ENCODE peak calls at places on chromosomes 5 and 9, in six cellular contexts. M is WERI-Rb-1, O is stomach, V is B cell, C is DND-41, A is HCT116. W is an unnamed sample.

GRCh38 chr5:33319151-33319550 is 121.6 kb upstream of the TARS1 start:
- DNase-seq in M (no peak), O (no peak), V (no peak), C (no peak), A (no peak), W (no peak)

GRCh38 chr5:74433255-74434123 is 207.0 kb downstream of the ENC1 start:
- DNase-seq in M (no peak), O (no peak), V (no peak), C (no peak), A (no peak), W (no peak)

GRCh38 chr5:181261320-181262085 is 560 bp upstream of the TRIM52 start:
- DNase-seq in M (peak), O (peak), V (peak), C (peak), A (peak), W (peak)

GRCh38 chr9:101527066-101527465 is 6.6 kb upstream of the RNF20 start:
- DNase-seq in M (no peak), O (no peak), V (no peak), C (no peak), A (no peak), W (no peak)

GRCh38 chr5:72604111-72604792 is 97.0 kb upstream of the ZNF366 start:
- DNase-seq in M (no peak), O (no peak), V (no peak), C (no peak), A (no peak), W (no peak)

GRCh38 chr5:64612349-64612961 is 77.8 kb upstream of the SHISAL2B start:
- DNase-seq in M (peak), O (peak), V (no peak), C (peak), A (peak), W (no peak)

GRCh38 chr5:65024681-65025080 is 256.0 kb downstream of the CWC27 start:
- DNase-seq in M (no peak), O (no peak), V (no peak), C (no peak), A (no peak), W (no peak)

GRCh38 chr5:143800715-143801114 is 11.2 kb upstream of the HMHB1 start:
- DNase-seq in M (no peak), O (no peak), V (no peak), C (no peak), A (no peak), W (no peak)

GRCh38 chr9:117757566-117757965 is 53.4 kb downstream of the TLR4 start:
- DNase-seq in M (no peak), O (no peak), V (no peak), C (no peak), A (no peak), W (no peak)

GRCh38 chr9:34999576-34999975 is 10.0 kb downstream of the DNAJB5 start:
- DNase-seq in M (no peak), O (no peak), V (no peak), C (no peak), A (no peak), W (no peak)

GRCh38 chr5:165161204-165161603 is 1655.8 kb downstream of the MAT2B start:
- DNase-seq in M (no peak), O (no peak), V (no peak), C (no peak), A (no peak), W (no peak)
- TF ChIP-seq CTCF in M (peak), O (no peak), V (no peak), C (peak), A (no peak), W (no peak)

GRCh38 chr5:38110130-38110529 is 148.2 kb upstream of the EGFLAM start:
- DNase-seq in M (no peak), O (no peak), V (no peak), C (no peak), A (no peak), W (no peak)
- TF ChIP-seq CTCF in M (no peak), O (no peak), V (no peak), C (no peak), A (no peak), W (no peak)

DNA sequence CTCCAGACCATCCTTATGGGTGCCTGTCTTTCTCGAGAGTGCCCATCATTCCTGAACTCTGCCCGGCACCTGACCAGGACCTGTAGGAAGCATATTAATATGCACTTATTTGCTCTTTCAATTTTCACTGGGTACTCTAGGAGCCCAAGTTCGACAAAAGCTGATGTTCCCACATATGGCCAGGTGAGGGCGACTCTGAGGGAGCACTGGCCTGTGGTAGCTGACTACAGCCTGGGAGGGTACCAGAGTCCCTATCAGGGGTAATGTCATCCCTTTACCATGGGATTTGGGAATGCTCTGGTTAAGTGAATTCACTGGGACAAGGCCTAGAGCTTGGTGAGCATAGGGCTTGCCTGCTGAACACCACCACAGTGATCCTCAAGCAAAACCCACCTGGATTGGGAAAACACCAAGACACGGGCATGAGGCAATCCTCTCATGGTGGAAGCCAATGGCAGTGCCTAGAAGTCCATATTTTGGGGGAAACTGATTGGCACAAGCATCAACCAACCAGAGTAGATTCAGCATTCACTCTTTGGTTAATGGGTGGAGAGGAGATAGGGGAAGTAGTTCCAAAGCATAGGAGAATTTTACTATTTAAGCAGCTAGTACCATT is 112.2 kb downstream of the MTX3 start:
- DNase-seq in M (peak), O (no peak), V (no peak), C (peak), A (peak), W (no peak)
- TF ChIP-seq CTCF in M (peak), O (no peak), V (peak), C (peak), A (peak), W (peak)

DNA sequence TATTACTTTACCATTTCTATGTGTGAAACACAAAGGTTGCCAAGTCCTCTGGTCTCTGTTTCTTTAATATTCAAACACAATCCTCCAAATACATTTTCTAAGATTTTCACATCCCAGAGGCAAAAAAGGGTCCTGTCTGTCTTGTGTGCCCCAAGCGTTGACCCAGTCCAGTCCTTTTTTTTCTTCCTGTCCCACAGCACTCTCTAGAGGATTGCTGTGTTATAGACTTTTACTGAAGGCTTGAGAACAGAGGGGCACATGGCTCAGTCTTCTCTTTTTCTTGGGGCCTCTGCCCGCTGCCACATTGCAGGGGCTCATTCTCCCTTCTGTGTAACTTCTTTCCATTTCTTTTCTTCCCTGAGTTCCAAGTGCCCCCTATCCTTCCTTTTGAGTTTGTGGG is 78.6 kb upstream of the SLC28A3 start:
- DNase-seq in M (no peak), O (no peak), V (no peak), C (no peak), A (no peak), W (no peak)
- TF ChIP-seq CTCF in M (peak), O (no peak), V (no peak), C (no peak), A (peak), W (no peak)

GRCh38 chr9:72899734-72900477 is 52.9 kb downstream of the ALDH1A1 start:
- DNase-seq in M (no peak), O (no peak), V (no peak), C (no peak), A (no peak), W (no peak)
- TF ChIP-seq CTCF in M (no peak), O (no peak), V (no peak), C (no peak), A (no peak), W (no peak)

GRCh38 chr9:33739407-33739806 is 56.0 kb upstream of the PRSS3 start:
- DNase-seq in M (no peak), O (no peak), V (no peak), C (no peak), A (no peak), W (no peak)

GRCh38 chr9:33740075-33740474 is 55.3 kb upstream of the PRSS3 start:
- DNase-seq in M (no peak), O (no peak), V (no peak), C (no peak), A (no peak), W (no peak)

GRCh38 chr9:33742051-33742450 is 53.3 kb upstream of the PRSS3 start:
- DNase-seq in M (no peak), O (no peak), V (no peak), C (no peak), A (no peak), W (no peak)

GRCh38 chr9:33734911-33735310 is 60.5 kb upstream of the PRSS3 start:
- DNase-seq in M (no peak), O (no peak), V (no peak), C (no peak), A (no peak), W (no peak)

GRCh38 chr9:33737811-33738606 is 57.4 kb upstream of the PRSS3 start:
- DNase-seq in M (peak), O (peak), V (no peak), C (peak), A (peak), W (no peak)
- TF ChIP-seq CTCF in M (peak), O (no peak), V (no peak), C (peak), A (peak), W (peak)

GRCh38 chr9:129343697-129344375 is 165.8 kb upstream of the IER5L start:
- DNase-seq in M (no peak), O (peak), V (no peak), C (no peak), A (peak), W (no peak)
- TF ChIP-seq CTCF in M (no peak), O (no peak), V (no peak), C (no peak), A (peak), W (no peak)

GRCh38 chr5:51651889-51652288 is 268.6 kb downstream of the ISL1 start:
- DNase-seq in M (no peak), O (no peak), V (no peak), C (no peak), A (no peak), W (no peak)

GRCh38 chr5:51650824-51651223 is 267.6 kb downstream of the ISL1 start:
- DNase-seq in M (no peak), O (no peak), V (no peak), C (no peak), A (no peak), W (no peak)

GRCh38 chr5:51651476-51651875 is 268.2 kb downstream of the ISL1 start:
- DNase-seq in M (no peak), O (no peak), V (no peak), C (no peak), A (no peak), W (no peak)

GRCh38 chr5:51644976-51645375 is 261.7 kb downstream of the ISL1 start:
- DNase-seq in M (no peak), O (no peak), V (no peak), C (no peak), A (no peak), W (no peak)

GRCh38 chr5:51646482-51646881 is 263.2 kb downstream of the ISL1 start:
- DNase-seq in M (no peak), O (no peak), V (no peak), C (no peak), A (no peak), W (no peak)
- TF ChIP-seq CTCF in M (no peak), O (no peak), V (no peak), C (no peak), A (no peak), W (no peak)

GRCh38 chr5:161847447-161847846 is 473 bp upstream of the GABRA1 start:
- DNase-seq in M (no peak), O (no peak), V (no peak), C (no peak), A (no peak), W (no peak)

GRCh38 chr5:161850491-161850890 is 2.6 kb downstream of the GABRA1 start:
- DNase-seq in M (no peak), O (no peak), V (no peak), C (no peak), A (no peak), W (no peak)

GRCh38 chr5:161846731-161847130 is 1.2 kb upstream of the GABRA1 start:
- DNase-seq in M (no peak), O (no peak), V (no peak), C (peak), A (no peak), W (no peak)

GRCh38 chr5:161847896-161848510 is at the start of gene GABRA1:
- DNase-seq in M (peak), O (no peak), V (no peak), C (no peak), A (no peak), W (no peak)

GRCh38 chr5:161851691-161852299 is 3.9 kb downstream of the GABRA1 start:
- DNase-seq in M (no peak), O (no peak), V (no peak), C (no peak), A (no peak), W (no peak)
- TF ChIP-seq CTCF in M (no peak), O (no peak), V (no peak), C (peak), A (peak), W (peak)

W was measured in osteocyte.